ENCODE peak calls at places on chromosomes 5 and 9, in eight cellular contexts. G is NCI-H510A; S is HFFc6; E is natural killer cell treated with Interleukin-12 subunit alpha and Interleukin-12 subunit beta and Interleukin-15 and Interleukin-18, amount 100 ng/mL, for 72 hours; D is cardiac muscle cell; V is caudate nucleus; N is activated CD4-positive, alpha-beta T cell treated with anti-CD3 and anti-CD28 coated beads, Interleukin-2, amount 50 U/mL, for 24 hours; Z is A172. Q is an unnamed sample.

GRCh38 chr5:133534566-133534965 is 77.8 kb downstream of the FSTL4 start:
- DNase-seq in G (no peak), S (no peak), E (no peak), D (no peak), V (no peak), N (no peak), Z (no peak), Q (no peak)

GRCh38 chr5:76942581-76942980 is 10.3 kb upstream of the CRHBP start:
- DNase-seq in G (no peak), S (peak), E (no peak), D (no peak), V (no peak), N (no peak), Z (peak), Q (no peak)

GRCh38 chr9:120710110-120710981 is 3.9 kb downstream of the MEGF9 start:
- DNase-seq in G (no peak), S (no peak), E (peak), D (no peak), V (no peak), N (no peak), Z (peak), Q (peak)

GRCh38 chr5:133980652-133981051 is 12.2 kb upstream of the C5orf15 start:
- DNase-seq in G (no peak), S (no peak), E (no peak), D (no peak), V (no peak), N (no peak), Z (no peak), Q (no peak)

GRCh38 chr5:125331987-125332628 is 585.7 kb upstream of the ZNF608 start:
- DNase-seq in G (no peak), S (no peak), E (no peak), D (no peak), V (no peak), N (no peak), Z (no peak), Q (no peak)

GRCh38 chr5:120852222-120852860 is 388.2 kb downstream of the PRR16 start:
- DNase-seq in G (no peak), S (no peak), E (no peak), D (peak), V (no peak), N (no peak), Z (no peak), Q (no peak)

GRCh38 chr9:133113928-133114351 is 7.1 kb downstream of the RALGDS start:
- DNase-seq in G (no peak), S (no peak), E (no peak), D (peak), V (no peak), N (no peak), Z (no peak), Q (no peak)

GRCh38 chr5:126846344-126846743 is 69.4 kb downstream of the LMNB1 start:
- DNase-seq in G (no peak), S (peak), E (no peak), D (no peak), V (no peak), N (no peak), Z (no peak), Q (no peak)

GRCh38 chr9:1434082-1434481 is 383.9 kb downstream of the DMRT2 start:
- DNase-seq in G (no peak), S (no peak), E (no peak), D (no peak), V (no peak), N (no peak), Z (no peak), Q (no peak)

GRCh38 chr9:132224645-132225044 is 62.8 kb downstream of the NTNG2 start:
- DNase-seq in G (no peak), S (no peak), E (no peak), D (no peak), V (no peak), N (no peak), Z (no peak), Q (no peak)

GRCh38 chr9:135584371-135584770 is 22.8 kb downstream of the PAEP start:
- DNase-seq in G (no peak), S (no peak), E (peak), D (no peak), V (no peak), N (no peak), Z (no peak), Q (no peak)

GRCh38 chr5:106964102-106964501 is 706.6 kb downstream of the EFNA5 start:
- DNase-seq in G (no peak), S (no peak), E (no peak), D (no peak), V (no peak), N (no peak), Z (no peak), Q (no peak)

GRCh38 chr5:37791321-37791720 is 48.5 kb downstream of the GDNF start:
- DNase-seq in G (no peak), S (no peak), E (no peak), D (no peak), V (no peak), N (no peak), Z (no peak), Q (no peak)

GRCh38 chr9:113482341-113482740 is 18.8 kb downstream of the RGS3 start:
- DNase-seq in G (no peak), S (no peak), E (no peak), D (no peak), V (no peak), N (no peak), Z (no peak), Q (no peak)

GRCh38 chr9:9352877-9353481 is 1259.8 kb downstream of the PTPRD start:
- DNase-seq in G (no peak), S (no peak), E (no peak), D (peak), V (no peak), N (no peak), Z (no peak), Q (no peak)

GRCh38 chr5:172380261-172380991 is 73.9 kb downstream of the SH3PXD2B start:
- DNase-seq in G (no peak), S (peak), E (no peak), D (no peak), V (no peak), N (no peak), Z (no peak), Q (no peak)

GRCh38 chr5:99929806-99930135 is 605.4 kb upstream of the FAM174A start:
- DNase-seq in G (no peak), S (no peak), E (no peak), D (no peak), V (no peak), N (no peak), Z (no peak), Q (no peak)

GRCh38 chr5:53942724-53943123 is 367.6 kb downstream of the ARL15 start:
- DNase-seq in G (no peak), S (peak), E (no peak), D (no peak), V (no peak), N (no peak), Z (peak), Q (no peak)

GRCh38 chr5:57784106-57784505 is 301.5 kb upstream of the ACTBL2 start:
- DNase-seq in G (no peak), S (no peak), E (no peak), D (no peak), V (no peak), N (no peak), Z (peak), Q (no peak)

GRCh38 chr5:15693933-15694332 is 194.0 kb downstream of the FBXL7 start:
- DNase-seq in G (no peak), S (no peak), E (no peak), D (no peak), V (no peak), N (no peak), Z (no peak), Q (no peak)

GRCh38 chr9:124478014-124478753 is 27.9 kb downstream of the ADGRD2 start:
- DNase-seq in G (no peak), S (no peak), E (no peak), D (peak), V (no peak), N (no peak), Z (no peak), Q (no peak)

GRCh38 chr5:107572800-107573368 is 97.9 kb downstream of the EFNA5 start:
- DNase-seq in G (no peak), S (no peak), E (no peak), D (no peak), V (no peak), N (no peak), Z (no peak), Q (no peak)

GRCh38 chr5:170327168-170327567 is 29.6 kb upstream of the LCP2 start:
- DNase-seq in G (no peak), S (no peak), E (no peak), D (no peak), V (no peak), N (no peak), Z (no peak), Q (no peak)

GRCh38 chr9:3578786-3579185 is 53.0 kb upstream of the RFX3 start:
- DNase-seq in G (no peak), S (peak), E (no peak), D (no peak), V (no peak), N (peak), Z (peak), Q (peak)

GRCh38 chr5:172455087-172455381 is 709 bp upstream of the SH3PXD2B start:
- DNase-seq in G (no peak), S (no peak), E (no peak), D (no peak), V (no peak), N (no peak), Z (no peak), Q (no peak)

GRCh38 chr5:178160176-178160575 is 6.5 kb upstream of the NHP2 start:
- DNase-seq in G (no peak), S (no peak), E (no peak), D (no peak), V (no peak), N (no peak), Z (no peak), Q (no peak)

GRCh38 chr5:1001406-1002270 is 7.0 kb upstream of the NKD2 start:
- DNase-seq in G (no peak), S (no peak), E (no peak), D (no peak), V (no peak), N (no peak), Z (no peak), Q (no peak)

GRCh38 chr5:64147849-64148441 is 17.7 kb upstream of the RNF180 start:
- DNase-seq in G (no peak), S (peak), E (no peak), D (peak), V (no peak), N (no peak), Z (peak), Q (peak)

GRCh38 chr9:23648651-23649050 is 177.4 kb downstream of the ELAVL2 start:
- DNase-seq in G (no peak), S (no peak), E (no peak), D (no peak), V (no peak), N (no peak), Z (no peak), Q (no peak)

GRCh38 chr5:32443145-32443540 is 1.4 kb downstream of the ZFR start:
- DNase-seq in G (no peak), S (no peak), E (peak), D (no peak), V (no peak), N (no peak), Z (no peak), Q (no peak)

GRCh38 chr9:26919698-26920097 is 27.1 kb upstream of the CAAP1 start:
- DNase-seq in G (no peak), S (no peak), E (no peak), D (no peak), V (no peak), N (no peak), Z (no peak), Q (no peak)

GRCh38 chr9:6413365-6414263 is 615 bp downstream of the UHRF2 start:
- DNase-seq in G (no peak), S (no peak), E (peak), D (peak), V (no peak), N (peak), Z (no peak), Q (peak)

GRCh38 chr9:135282001-135282731 is 194.7 kb downstream of the OLFM1 start:
- DNase-seq in G (peak), S (no peak), E (no peak), D (peak), V (no peak), N (no peak), Z (peak), Q (no peak)

Q was measured in AML-193.